ENCODE peak calls at places on chromosomes 11 and 22, in six cellular contexts. E is K562, H is HepG2, B is A549, K is upper lobe of left lung, O is GM12878. A is an unnamed sample.

GRCh38 chr11:84241374-84242131 is 955.4 kb upstream of the CCDC90B start:
- ATAC-seq in E (no peak), H (no peak), B (no peak), K (no peak), O (no peak), A (no peak)

GRCh38 chr11:6587360-6587953 is 16.0 kb downstream of the RRP8 start:
- ATAC-seq in E (no peak), H (no peak), B (no peak), K (no peak), O (no peak), A (peak)

GRCh38 chr11:47587039-47587675 is 679 bp downstream of the FAM180B start:
- ATAC-seq in E (no peak), H (peak), B (peak), K (no peak), O (no peak), A (peak)

GRCh38 chr22:27709919-27710452 is 91.6 kb downstream of the MN1 start:
- ATAC-seq in E (no peak), H (no peak), B (no peak), K (no peak), O (no peak), A (no peak)

GRCh38 chr11:110564676-110565343 is 135.1 kb downstream of the FDX1 start:
- ATAC-seq in E (no peak), H (no peak), B (no peak), K (no peak), O (no peak), A (no peak)

GRCh38 chr22:30015846-30016245 is 64.4 kb upstream of the HORMAD2 start:
- ATAC-seq in E (no peak), H (no peak), B (no peak), K (no peak), O (no peak), A (no peak)

GRCh38 chr11:1978865-1979473 is 18.7 kb downstream of the H19 start:
- ATAC-seq in E (peak), H (peak), B (no peak), K (no peak), O (peak), A (no peak)

GRCh38 chr11:7381937-7382336 is 103.4 kb upstream of the OLFML1 start:
- ATAC-seq in E (no peak), H (no peak), B (no peak), K (peak), O (peak), A (no peak)

GRCh38 chr11:121293276-121293569 is 652 bp downstream of the SC5D start:
- ATAC-seq in E (peak), H (peak), B (no peak), K (no peak), O (no peak), A (peak)

GRCh38 chr11:58055806-58056401 is 25.2 kb downstream of the OR6Q1 start:
- ATAC-seq in E (no peak), H (peak), B (no peak), K (no peak), O (no peak), A (no peak)

GRCh38 chr11:83502041-83502440 is 215.9 kb upstream of the CCDC90B start:
- ATAC-seq in E (no peak), H (no peak), B (no peak), K (no peak), O (no peak), A (no peak)

GRCh38 chr11:115869780-115870431 is 365.7 kb upstream of the CADM1 start:
- ATAC-seq in E (peak), H (peak), B (peak), K (peak), O (peak), A (no peak)

GRCh38 chr11:120335596-120335927 is 651 bp upstream of the ARHGEF12 start:
- ATAC-seq in E (peak), H (peak), B (peak), K (peak), O (peak), A (no peak)

GRCh38 chr22:46792061-46792796 is 29.8 kb downstream of the TBC1D22A start:
- ATAC-seq in E (no peak), H (no peak), B (no peak), K (peak), O (no peak), A (peak)

GRCh38 chr11:106331163-106331562 is 253.7 kb downstream of the AASDHPPT start:
- ATAC-seq in E (no peak), H (no peak), B (no peak), K (no peak), O (no peak), A (no peak)

GRCh38 chr11:110452720-110453119 is 23.0 kb downstream of the FDX1 start:
- ATAC-seq in E (no peak), H (no peak), B (no peak), K (no peak), O (peak), A (no peak)

GRCh38 chr22:19559324-19559811 is 35.2 kb upstream of the CLDN5 start:
- ATAC-seq in E (peak), H (peak), B (no peak), K (peak), O (peak), A (no peak)

GRCh38 chr11:94544582-94544831 is 786 bp downstream of the FUT4 start:
- ATAC-seq in E (peak), H (no peak), B (peak), K (no peak), O (peak), A (peak)

GRCh38 chr11:46107408-46107718 is 13.9 kb downstream of the PHF21A start:
- ATAC-seq in E (no peak), H (no peak), B (no peak), K (no peak), O (no peak), A (no peak)

GRCh38 chr11:119149371-119150275 is 771 bp downstream of the ABCG4 start:
- ATAC-seq in E (peak), H (peak), B (no peak), K (no peak), O (no peak), A (peak)

GRCh38 chr11:131530411-131530810 is 160.0 kb downstream of the NTM start:
- ATAC-seq in E (no peak), H (no peak), B (no peak), K (no peak), O (no peak), A (no peak)

GRCh38 chr22:39949964-39950737 is 10.0 kb upstream of the TMA7B start:
- ATAC-seq in E (peak), H (no peak), B (no peak), K (no peak), O (no peak), A (no peak)

GRCh38 chr22:40215266-40215665 is 37.5 kb downstream of the TNRC6B start:
- ATAC-seq in E (no peak), H (no peak), B (no peak), K (peak), O (no peak), A (no peak)

GRCh38 chr11:118565062-118565461 is 669 bp downstream of the IFT46 start:
- ATAC-seq in E (no peak), H (no peak), B (no peak), K (no peak), O (no peak), A (peak)

GRCh38 chr22:49034836-49035817 is 792.5 kb downstream of the BRD1 start:
- ATAC-seq in E (no peak), H (no peak), B (no peak), K (peak), O (no peak), A (no peak)

GRCh38 chr22:49028111-49028510 is 799.6 kb downstream of the BRD1 start:
- ATAC-seq in E (no peak), H (no peak), B (no peak), K (no peak), O (no peak), A (no peak)

GRCh38 chr22:49033616-49034015 is 794.1 kb downstream of the BRD1 start:
- ATAC-seq in E (no peak), H (no peak), B (no peak), K (no peak), O (no peak), A (no peak)

GRCh38 chr22:49032821-49033220 is 794.9 kb downstream of the BRD1 start:
- ATAC-seq in E (no peak), H (no peak), B (no peak), K (no peak), O (no peak), A (no peak)

GRCh38 chr22:49031746-49032330 is 795.8 kb downstream of the BRD1 start:
- ATAC-seq in E (no peak), H (no peak), B (no peak), K (no peak), O (no peak), A (no peak)
- TF ChIP-seq EP300 in E (no peak), H (no peak), B (no peak), K (no peak), O (no peak), A (no peak)

GRCh38 chr11:123103326-123103980 is 41.5 kb upstream of the HSPA8 start:
- ATAC-seq in E (peak), H (peak), B (peak), K (no peak), O (peak), A (peak)
- H3K27ac ChIP-seq in E (no peak), H (no peak), B (no peak), K (peak), O (no peak), A (peak)

GRCh38 chr11:64451856-64452255 is 92.9 kb downstream of the RPS6KA4 start:
- ATAC-seq in E (no peak), H (no peak), B (no peak), K (no peak), O (no peak), A (no peak)

GRCh38 chr11:64448599-64449380 is 89.8 kb downstream of the RPS6KA4 start:
- ATAC-seq in E (peak), H (peak), B (peak), K (peak), O (peak), A (peak)

GRCh38 chr11:64447717-64448598 is 89.0 kb downstream of the RPS6KA4 start:
- ATAC-seq in E (no peak), H (no peak), B (no peak), K (peak), O (peak), A (peak)

GRCh38 chr11:64450168-64450560 is 91.2 kb downstream of the RPS6KA4 start:
- ATAC-seq in E (no peak), H (no peak), B (no peak), K (no peak), O (no peak), A (no peak)

DNA sequence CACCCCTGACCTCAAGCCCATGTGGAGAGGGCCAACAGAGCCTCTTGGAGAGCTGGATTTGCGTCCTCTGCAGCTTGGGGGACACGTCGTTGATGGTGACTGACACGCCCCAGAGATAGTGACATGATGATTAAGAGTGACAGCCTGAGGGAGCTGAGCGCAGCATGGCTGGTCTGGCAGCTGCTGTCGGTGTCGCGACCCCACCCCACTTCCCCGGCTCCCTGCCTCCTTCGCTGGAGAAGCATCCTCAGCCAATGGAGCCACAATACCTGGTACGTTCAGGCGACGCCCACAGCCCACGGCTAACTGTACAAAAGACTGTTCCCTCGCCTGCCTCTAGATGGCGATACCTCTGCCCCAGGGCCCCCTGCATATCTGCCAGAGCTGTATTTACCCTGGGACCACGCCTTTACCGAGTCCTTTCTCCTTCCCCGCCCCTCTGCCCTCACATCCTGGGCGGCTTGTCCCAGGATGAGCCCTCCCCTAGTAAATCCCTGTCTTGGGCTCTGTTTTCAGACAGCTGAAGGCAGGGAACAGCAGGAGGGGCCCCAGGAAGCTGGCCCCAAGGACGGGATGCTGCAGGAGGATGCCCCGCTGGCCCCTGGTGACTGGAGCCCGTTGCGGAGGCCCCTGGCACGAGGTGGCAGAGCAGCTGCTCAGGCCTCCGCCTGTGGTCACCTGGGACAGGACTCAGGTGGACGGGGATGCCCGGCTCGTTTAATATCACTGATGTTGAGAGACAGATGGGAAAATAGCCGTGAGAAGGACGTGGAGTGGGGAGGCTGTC is 90.6 kb downstream of the RPS6KA4 start:
- ATAC-seq in E (peak), H (peak), B (peak), K (peak), O (peak), A (peak)
- TF ChIP-seq EP300 in E (no peak), H (no peak), B (no peak), K (no peak), O (no peak), A (no peak)

DNA sequence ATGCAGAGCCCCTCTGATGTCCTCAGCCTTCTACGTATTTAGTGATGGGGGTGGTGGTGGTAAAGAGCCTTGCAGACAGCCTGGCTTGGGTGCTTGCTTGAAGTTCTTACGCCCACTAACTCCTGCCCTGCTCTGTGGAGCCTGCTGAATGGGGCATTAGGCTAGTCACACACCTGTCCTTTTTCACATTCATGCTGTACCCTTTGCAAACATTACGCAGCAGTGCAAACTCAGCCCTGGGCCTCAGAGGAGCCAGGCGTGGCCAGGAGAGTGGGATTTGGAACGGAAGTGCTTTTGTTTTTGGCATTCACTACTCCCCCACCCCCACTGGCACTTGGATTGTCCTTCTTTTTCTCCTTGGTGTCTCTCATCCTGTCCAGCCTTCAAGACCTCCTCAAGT is 26.5 kb downstream of the ZBTB16 start:
- ATAC-seq in E (no peak), H (no peak), B (no peak), K (peak), O (no peak), A (no peak)
- H3K27ac ChIP-seq in E (no peak), H (no peak), B (no peak), K (peak), O (no peak), A (peak)

GRCh38 chr11:117230981-117231636 is 764 bp downstream of the PCSK7 start:
- ATAC-seq in E (no peak), H (peak), B (no peak), K (no peak), O (peak), A (no peak)

GRCh38 chr11:117230286-117230961 is 1.4 kb downstream of the PCSK7 start:
- ATAC-seq in E (no peak), H (no peak), B (no peak), K (no peak), O (peak), A (no peak)

GRCh38 chr11:117231637-117232021 is 244 bp downstream of the PCSK7 start:
- ATAC-seq in E (no peak), H (peak), B (no peak), K (no peak), O (no peak), A (no peak)

GRCh38 chr11:117232911-117233409 is 489 bp downstream of the RNF214 start:
- ATAC-seq in E (peak), H (peak), B (peak), K (no peak), O (peak), A (no peak)

GRCh38 chr11:117232022-117232878 is at the start of the genes PCSK7 and RNF214:
- ATAC-seq in E (peak), H (peak), B (peak), K (peak), O (peak), A (peak)
- TF ChIP-seq EP300 in E (peak), H (no peak), B (no peak), K (no peak), O (no peak), A (no peak)

DNA sequence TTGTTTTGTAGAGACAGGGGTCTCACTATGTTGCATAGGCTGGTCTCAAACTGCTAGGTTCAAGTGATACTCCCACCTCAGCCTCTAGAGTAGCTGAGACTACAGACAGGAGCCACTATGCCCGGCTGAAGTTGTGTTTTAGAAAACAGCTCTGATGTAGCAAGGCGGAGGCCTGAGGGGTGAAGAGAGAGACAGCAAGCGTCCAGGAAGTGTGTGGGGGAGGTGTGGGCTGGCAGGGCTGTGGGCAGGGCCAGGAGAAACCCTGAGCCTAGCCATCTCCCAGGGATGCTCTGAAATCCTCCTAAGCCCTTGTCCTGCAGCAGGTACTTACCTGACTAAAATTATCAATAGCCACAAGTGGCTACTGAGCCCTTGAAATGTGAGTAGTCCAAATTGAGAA is 16.1 kb upstream of the RPS3 start:
- ATAC-seq in E (peak), H (no peak), B (peak), K (no peak), O (peak), A (no peak)
- H3K27ac ChIP-seq in E (no peak), H (no peak), B (peak), K (peak), O (no peak), A (no peak)

GRCh38 chr11:17738350-17739207 is 4.0 kb downstream of the KCNC1 start:
- ATAC-seq in E (peak), H (no peak), B (no peak), K (no peak), O (peak), A (no peak)
- TF ChIP-seq EP300 in E (no peak), H (no peak), B (no peak), K (no peak), O (no peak), A (no peak)

GRCh38 chr11:126115820-126116319 is 53.2 kb upstream of the CDON start:
- ATAC-seq in E (peak), H (peak), B (peak), K (peak), O (peak), A (peak)
- H3K27ac ChIP-seq in E (no peak), H (peak), B (peak), K (peak), O (no peak), A (peak)

A was measured in gastroesophageal sphincter.